ENCODE peak calls at places on chromosomes 11 and 22, in ten cellular contexts. C is GM23338, L is endothelial cell of umbilical vein, V is HCT116, S is Panc1, F is esophagus muscularis mucosa, P is HL-60, Y is suprapubic skin, Z is breast epithelium, R is GM12891. X is an unnamed sample.
A peak's percentile ranks its signal among the peaks of the same experiment; 100 is the strongest.

GRCh38 chr11:898160-898517 is 12.5 kb downstream of the CHID1 start:
- DNase-seq in Z (no peak), S (no peak), R (no peak), F (no peak), V (peak; percentile 13), Y (no peak), C (peak; percentile 62), P (no peak), L (peak; percentile 13), X (no peak)

GRCh38 chr11:86575208-86575855 is 97.1 kb downstream of the ME3 start:
- DNase-seq in L (no peak), P (no peak), F (no peak), C (no peak), Y (no peak), S (no peak), R (no peak), Z (no peak), V (no peak), X (no peak)

GRCh38 chr11:14309425-14310192 is 49.4 kb downstream of the RRAS2 start:
- DNase-seq in C (no peak), L (no peak), F (no peak), Y (no peak), Z (no peak), R (no peak), S (no peak), V (no peak), P (no peak), X (no peak)

GRCh38 chr11:75184757-75185156 is 33.9 kb downstream of the SLCO2B1 start:
- DNase-seq in L (no peak), Z (no peak), S (no peak), P (no peak), Y (no peak), V (no peak), F (no peak), C (no peak), R (no peak), X (no peak)

GRCh38 chr11:13229675-13230359 is 47.8 kb upstream of the BMAL1 start:
- DNase-seq in Y (no peak), R (no peak), C (no peak), S (no peak), P (no peak), L (no peak), Z (no peak), F (no peak), V (no peak), X (no peak)

GRCh38 chr11:117019871-117020270 is 78.4 kb downstream of the SIK3 start:
- DNase-seq in R (no peak), P (no peak), V (no peak), Z (no peak), F (no peak), S (no peak), C (no peak), L (no peak), Y (no peak), X (no peak)

GRCh38 chr11:86509579-86509978 is 134.9 kb downstream of the CCDC81 start:
- DNase-seq in R (no peak), L (no peak), S (no peak), Z (no peak), V (no peak), C (no peak), F (no peak), P (no peak), Y (no peak), X (no peak)

GRCh38 chr11:105923814-105924213 is 98.2 kb downstream of the MSANTD4 start:
- DNase-seq in Y (no peak), V (no peak), F (no peak), C (no peak), Z (no peak), S (no peak), R (no peak), P (no peak), L (peak; percentile 53), X (no peak)

GRCh38 chr11:16770016-16770415 is 31.6 kb downstream of the C11orf58 start:
- DNase-seq in Z (no peak), V (no peak), F (peak; percentile 79), C (no peak), R (no peak), S (no peak), Y (no peak), P (no peak), L (no peak), X (no peak)

GRCh38 chr11:111408789-111409727 is 30.0 kb upstream of the POU2AF1 start:
- DNase-seq in S (no peak), C (no peak), F (no peak), Z (no peak), V (no peak), L (no peak), P (no peak), Y (no peak), R (no peak), X (no peak)

GRCh38 chr22:25970348-25970995 is 198.8 kb upstream of the SEZ6L start:
- DNase-seq in S (no peak), C (peak; percentile 73), Z (no peak), L (no peak), P (no peak), Y (no peak), F (no peak), R (no peak), V (no peak), X (no peak)

GRCh38 chr11:73154178-73154577 is 12.1 kb upstream of the FCHSD2 start:
- DNase-seq in Y (no peak), Z (no peak), P (peak; percentile 85), F (no peak), C (no peak), V (no peak), R (no peak), S (no peak), L (no peak), X (peak; percentile 58)

GRCh38 chr11:75562836-75563484 is 907 bp downstream of the SERPINH1 start:
- DNase-seq in S (no peak), P (no peak), L (peak; percentile 72), R (no peak), V (no peak), C (peak; percentile 98), F (no peak), Y (no peak), Z (no peak), X (no peak)

DNA sequence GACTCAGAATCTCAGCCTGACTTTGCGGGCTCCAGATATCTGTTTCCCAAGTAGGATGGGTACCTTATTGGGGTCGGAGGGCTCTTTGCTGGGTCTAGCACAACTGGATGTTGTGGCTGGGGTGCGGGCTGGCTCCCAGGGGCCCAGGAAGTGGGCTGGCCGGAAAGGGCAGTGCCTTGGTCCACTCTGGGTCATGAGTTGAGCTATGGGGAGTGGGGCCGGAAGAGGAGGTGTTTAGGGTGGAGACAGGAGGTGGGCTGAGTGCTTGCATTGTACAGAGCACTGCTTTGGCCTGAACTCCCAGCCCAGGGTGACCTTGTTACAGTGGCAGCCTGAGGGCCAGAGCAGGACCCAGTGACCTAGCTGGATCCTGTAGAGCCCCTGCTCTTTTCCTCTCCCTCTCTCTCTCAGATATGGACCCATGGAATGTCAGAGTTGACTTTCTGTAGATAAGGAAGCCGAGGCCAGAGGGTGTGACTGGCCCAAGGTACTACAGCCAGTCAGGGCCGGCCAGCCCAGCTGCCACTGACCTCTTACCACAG is 13.2 kb downstream of the PHLDB1 start:
- DNase-seq in P (no peak), R (no peak), L (no peak), S (no peak), F (no peak), Z (no peak), Y (no peak), V (no peak), C (no peak), X (no peak)
- TF ChIP-seq POLR2AphosphoS5 in P (no peak), R (no peak), L (peak; percentile 64), S (peak; percentile 85), F (no peak), Z (no peak), Y (no peak), V (peak; percentile 56), C (no peak), X (no peak)

GRCh38 chr22:35138521-35138920 is 72.6 kb downstream of the ISX start:
- DNase-seq in P (no peak), C (no peak), R (no peak), L (no peak), F (no peak), Z (no peak), V (no peak), S (no peak), Y (no peak), X (no peak)
- TF ChIP-seq POLR2AphosphoS5 in P (no peak), C (no peak), R (no peak), L (no peak), F (no peak), Z (no peak), V (no peak), S (no peak), Y (no peak), X (no peak)

DNA sequence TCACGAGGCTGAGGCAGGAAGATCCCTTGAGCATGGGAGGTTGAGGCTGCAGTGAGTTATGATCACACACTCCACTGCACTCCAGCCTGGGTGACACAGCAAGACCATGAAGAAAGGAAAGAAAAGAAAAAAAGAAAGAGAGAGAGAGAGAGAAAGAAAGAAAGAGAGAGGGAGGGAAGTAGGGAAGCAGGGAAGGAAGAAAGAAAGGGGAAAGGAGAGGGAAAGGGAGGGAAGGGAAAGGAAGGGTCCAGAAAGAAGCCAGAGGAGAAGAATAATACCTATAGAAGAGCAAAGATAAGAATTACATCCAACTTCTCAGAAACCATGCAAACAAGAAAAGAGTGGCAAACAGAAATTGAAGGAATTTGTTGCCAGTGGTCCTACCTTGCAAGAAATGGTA is 17.2 kb upstream of the ZFTA start:
- DNase-seq in F (no peak), Y (no peak), C (no peak), R (no peak), P (no peak), S (no peak), L (no peak), Z (no peak), V (no peak), X (no peak)
- TF ChIP-seq POLR2AphosphoS5 in F (no peak), Y (no peak), C (no peak), R (no peak), P (no peak), S (no peak), L (no peak), Z (no peak), V (no peak), X (no peak)

GRCh38 chr11:64829536-64830251 is 14.8 kb downstream of the CDC42BPG start:
- DNase-seq in Y (no peak), L (no peak), S (no peak), F (no peak), V (no peak), C (no peak), R (no peak), P (no peak), Z (no peak), X (no peak)

GRCh38 chr11:64827451-64827839 is 17.0 kb downstream of the CDC42BPG start:
- DNase-seq in V (no peak), R (no peak), P (no peak), Y (no peak), S (no peak), F (no peak), C (no peak), L (no peak), Z (no peak), X (no peak)

GRCh38 chr11:64823568-64824119 is 13.3 kb upstream of the MEN1 start:
- DNase-seq in S (no peak), C (no peak), Y (no peak), P (no peak), R (no peak), Z (no peak), L (no peak), F (no peak), V (no peak), X (no peak)

GRCh38 chr11:64826062-64826461 is 15.7 kb upstream of the MEN1 start:
- DNase-seq in R (no peak), P (no peak), Z (no peak), C (no peak), L (no peak), Y (no peak), V (no peak), S (no peak), F (no peak), X (no peak)

GRCh38 chr11:64826578-64827450 is 16.5 kb upstream of the MEN1 start:
- DNase-seq in F (no peak), Z (no peak), C (peak; percentile 72), S (no peak), P (no peak), R (no peak), Y (peak; percentile 58), L (no peak), V (no peak), X (no peak)
- TF ChIP-seq POLR2AphosphoS5 in F (no peak), Z (no peak), C (no peak), S (no peak), P (no peak), R (no peak), Y (no peak), L (no peak), V (no peak), X (no peak)

X was measured in GM12892.